ENCODE peak calls at places on chromosomes 4 and X, in ten cellular contexts. Q is body of pancreas; H is CD8-positive, alpha-beta T cell; J is fibroblast of mammary gland; M is progenitor cell of endocrine pancreas; L is astrocyte of the spinal cord; V is GM10248; S is epithelial cell of esophagus; B is WTC11; C is DND-41. F is an unnamed sample.

GRCh38 chr4:109022941-109023340 is 260.1 kb upstream of the ETNPPL start:
- DNase-seq in Q (no peak), H (no peak), J (no peak), M (no peak), L (no peak), V (no peak), S (no peak), B (no peak), C (no peak), F (no peak)

GRCh38 chrX:28177202-28177601 is 196.0 kb upstream of the DCAF8L1 start:
- DNase-seq in Q (no peak), H (no peak), J (no peak), M (no peak), L (no peak), V (peak; percentile 5), S (peak; percentile 43), B (peak; percentile 58), C (no peak), F (no peak)

GRCh38 chr4:133668061-133668851 is 519.2 kb downstream of the PCDH10 start:
- DNase-seq in Q (no peak), H (no peak), J (no peak), M (no peak), L (no peak), V (no peak), S (no peak), B (peak; percentile 11), C (peak; percentile 78), F (no peak)

GRCh38 chr4:177480796-177481195 is 38.6 kb upstream of the AGA start:
- DNase-seq in Q (no peak), H (no peak), J (peak; percentile 34), M (no peak), L (peak; percentile 66), V (no peak), S (peak; percentile 48), B (no peak), C (no peak), F (no peak)

GRCh38 chrX:46561931-46562721 is 11.4 kb upstream of the CHST7 start:
- DNase-seq in Q (peak; percentile 21), H (no peak), J (no peak), M (no peak), L (no peak), V (peak; percentile 77), S (no peak), B (no peak), C (no peak), F (no peak)

GRCh38 chr4:173403051-173403450 is 4.1 kb upstream of the SCRG1 start:
- DNase-seq in Q (no peak), H (no peak), J (peak; percentile 55), M (no peak), L (no peak), V (no peak), S (peak; percentile 80), B (no peak), C (no peak), F (no peak)

GRCh38 chrX:38170556-38170955 is 50.1 kb downstream of the SRPX start:
- DNase-seq in Q (no peak), H (no peak), J (no peak), M (no peak), L (no peak), V (no peak), S (no peak), B (no peak), C (no peak), F (no peak)

GRCh38 chr4:56271121-56271520 is 116.2 kb downstream of the AASDH start:
- DNase-seq in Q (no peak), H (no peak), J (no peak), M (no peak), L (no peak), V (no peak), S (peak; percentile 60), B (no peak), C (no peak), F (no peak)

GRCh38 chr4:167452922-167453321 is 218.6 kb upstream of the SPOCK3 start:
- DNase-seq in Q (no peak), H (no peak), J (no peak), M (no peak), L (no peak), V (no peak), S (no peak), B (no peak), C (no peak), F (no peak)

GRCh38 chrX:68018248-68019203 is 414.8 kb downstream of the OPHN1 start:
- DNase-seq in Q (no peak), H (no peak), J (peak; percentile 47), M (no peak), L (peak; percentile 10), V (no peak), S (peak; percentile 33), B (peak; percentile 66), C (no peak), F (no peak)

GRCh38 chr4:48340905-48341775 is at the start of gene SLAIN2:
- DNase-seq in Q (peak; percentile 99), H (peak; percentile 99), J (peak; percentile 95), M (peak; percentile 99), L (peak; percentile 99), V (peak; percentile 98), S (peak; percentile 99), B (peak; percentile 98), C (peak; percentile 97), F (peak; percentile 100)

GRCh38 chrX:118420462-118420861 is 74.6 kb downstream of the WDR44 start:
- DNase-seq in Q (no peak), H (no peak), J (peak; percentile 67), M (no peak), L (peak; percentile 42), V (no peak), S (peak; percentile 11), B (no peak), C (no peak), F (no peak)

GRCh38 chr4:153486281-153487151 is 20.4 kb downstream of the TMEM131L start:
- DNase-seq in Q (peak; percentile 77), H (no peak), J (peak; percentile 74), M (no peak), L (peak; percentile 82), V (no peak), S (peak; percentile 99), B (peak; percentile 35), C (no peak), F (no peak)

DNA sequence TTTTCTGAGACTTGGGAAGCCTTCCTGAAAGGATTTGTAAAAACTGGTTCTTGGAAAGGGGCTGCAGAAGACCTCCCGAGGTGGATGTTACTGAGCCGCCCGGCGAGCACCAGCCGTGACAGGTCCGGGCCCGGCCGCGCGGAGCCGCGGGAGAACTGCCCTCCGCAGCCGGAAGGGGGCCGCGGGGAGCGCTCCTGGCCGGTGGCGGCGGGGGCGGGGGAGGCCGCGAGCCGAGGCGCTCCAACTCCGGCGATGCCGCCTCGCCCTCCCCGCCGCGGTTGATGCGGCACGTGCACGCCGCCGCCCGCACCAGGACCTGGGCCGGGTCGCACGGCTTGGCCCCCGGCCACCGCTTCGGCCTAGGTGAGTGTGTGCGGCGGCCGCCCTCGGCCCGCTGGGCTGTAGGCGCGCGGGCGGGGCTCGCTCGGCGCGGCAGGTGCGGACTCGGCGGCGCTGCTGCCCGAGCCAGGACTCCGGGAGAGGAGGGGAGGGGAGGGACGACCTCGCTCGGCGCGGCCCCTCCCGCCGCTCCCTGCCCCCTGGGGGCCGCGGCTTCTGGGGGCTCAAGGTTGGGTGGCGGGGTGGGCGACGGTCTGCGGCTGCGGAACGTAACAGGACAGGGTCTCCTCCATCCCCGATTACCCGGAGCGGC is 1.7 kb downstream of the SPRY1 start:
- DNase-seq in Q (peak; percentile 77), H (peak; percentile 54), J (peak; percentile 50), M (peak; percentile 73), L (peak; percentile 64), V (peak; percentile 75), S (peak; percentile 80), B (peak; percentile 75), C (no peak), F (peak; percentile 71)
- TF ChIP-seq CTCF in Q (peak; percentile 30), H (peak; percentile 49), J (no peak), M (peak; percentile 72), L (peak; percentile 45), V (peak; percentile 44), S (peak; percentile 30), B (peak; percentile 47), C (peak; percentile 44), F (peak; percentile 38)

GRCh38 chrX:25020391-25021131 is 4.8 kb upstream of the ARX start:
- DNase-seq in Q (no peak), H (peak; percentile 22), J (no peak), M (peak; percentile 71), L (no peak), V (peak; percentile 67), S (no peak), B (peak; percentile 77), C (no peak), F (peak; percentile 20)
- TF ChIP-seq CTCF in Q (peak; percentile 27), H (peak; percentile 35), J (peak; percentile 30), M (peak; percentile 97), L (peak; percentile 59), V (peak; percentile 70), S (peak; percentile 38), B (peak; percentile 76), C (no peak), F (peak; percentile 57)

DNA sequence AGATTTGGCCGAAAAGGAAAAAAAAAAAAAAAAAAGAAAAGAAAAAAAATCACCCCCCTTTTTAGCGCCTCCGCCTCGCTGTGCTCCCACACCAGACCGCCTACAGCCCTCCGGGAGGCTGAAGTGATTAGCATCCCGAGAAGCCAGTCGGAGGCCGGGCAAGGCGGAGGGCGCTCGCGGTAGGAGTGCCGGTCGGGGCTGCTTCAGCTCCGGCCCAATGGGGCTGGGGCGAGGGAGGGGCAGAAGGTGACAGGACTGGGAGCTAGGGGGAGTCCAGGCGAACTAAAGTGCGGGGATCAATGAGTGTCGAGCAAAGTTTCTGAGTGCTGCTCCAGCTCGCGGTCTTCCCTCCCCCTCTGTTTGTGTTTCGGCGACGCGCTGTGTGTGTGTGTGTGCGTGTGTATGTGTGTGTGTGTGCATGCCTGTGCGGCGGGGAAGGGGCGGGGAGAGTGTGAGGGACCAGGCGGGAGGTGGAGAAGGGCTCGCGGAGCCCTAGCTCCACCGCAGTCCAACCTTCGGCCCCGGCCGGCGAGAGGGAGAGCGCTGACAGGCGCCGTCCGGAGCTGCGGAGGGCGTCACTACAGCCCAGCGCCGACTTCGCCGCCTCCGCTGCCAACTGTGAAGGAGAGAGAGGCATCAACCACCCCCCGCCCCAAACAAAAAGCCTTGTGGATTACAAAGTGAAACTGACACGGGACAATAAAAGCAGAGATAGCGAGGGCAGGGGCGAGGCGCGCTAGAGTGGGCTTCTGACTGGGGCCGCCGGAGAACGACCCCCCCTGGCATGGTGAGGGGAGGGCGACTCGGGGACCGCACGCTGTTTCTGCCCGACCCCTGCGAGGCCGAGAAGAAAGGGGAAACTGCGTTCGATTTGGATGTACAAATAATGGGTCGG is at the start of gene FAT4:
- DNase-seq in Q (peak; percentile 86), H (peak; percentile 42), J (peak; percentile 97), M (peak; percentile 83), L (peak; percentile 99), V (peak; percentile 66), S (peak; percentile 96), B (peak; percentile 90), C (no peak), F (peak; percentile 74)
- TF ChIP-seq CTCF in Q (no peak), H (no peak), J (no peak), M (no peak), L (peak; percentile 12), V (no peak), S (no peak), B (no peak), C (no peak), F (no peak)

GRCh38 chr4:154779362-154779947 is 1.6 kb upstream of the RBM46 start:
- DNase-seq in Q (no peak), H (no peak), J (peak; percentile 68), M (no peak), L (peak; percentile 52), V (peak; percentile 15), S (peak; percentile 59), B (no peak), C (no peak), F (no peak)
- TF ChIP-seq CTCF in Q (peak; percentile 58), H (peak; percentile 18), J (peak; percentile 73), M (peak; percentile 72), L (peak; percentile 69), V (peak; percentile 18), S (peak; percentile 72), B (peak; percentile 59), C (peak; percentile 48), F (no peak)

GRCh38 chr4:13907255-13907751 is 279.8 kb upstream of the BOD1L1 start:
- DNase-seq in Q (no peak), H (no peak), J (peak; percentile 99), M (no peak), L (peak; percentile 98), V (no peak), S (peak; percentile 93), B (no peak), C (no peak), F (no peak)
- TF ChIP-seq CTCF in Q (no peak), H (no peak), J (peak; percentile 71), M (peak; percentile 28), L (peak; percentile 42), V (no peak), S (no peak), B (no peak), C (no peak), F (no peak)